ENCODE peak calls at places on chromosomes 2 and 18, in ten cellular contexts. Y, U, I, C, Z, E, O, P, G and K are unnamed samples.

GRCh38 chr2:230706966-230707365 is 5.7 kb upstream of the CAB39 start:
- DNase-seq in Y (no peak), E (no peak), O (no peak), C (no peak), G (no peak), Z (no peak), I (no peak), U (no peak), P (no peak), K (no peak)

GRCh38 chr18:9860682-9861081 is 25.1 kb upstream of the TXNDC2 start:
- DNase-seq in G (no peak), Z (no peak), Y (no peak), P (no peak), E (no peak), I (no peak), C (no peak), O (no peak), U (no peak), K (no peak)

GRCh38 chr2:84676295-84676694 is 160.0 kb downstream of the DNAH6 start:
- DNase-seq in I (no peak), Z (no peak), Y (no peak), G (peak), C (peak), E (no peak), O (peak), U (no peak), P (peak), K (no peak)

GRCh38 chr2:205557873-205558272 is 124.4 kb upstream of the NRP2 start:
- DNase-seq in I (no peak), P (no peak), Z (no peak), U (no peak), G (no peak), Y (no peak), E (no peak), O (no peak), C (no peak), K (no peak)

GRCh38 chr2:147740211-147740927 is 104.5 kb upstream of the ACVR2A start:
- DNase-seq in C (no peak), Z (no peak), E (no peak), U (no peak), O (no peak), Y (no peak), P (no peak), I (no peak), G (no peak), K (no peak)

GRCh38 chr2:6866239-6866745 is 585 bp upstream of the CMPK2 start:
- DNase-seq in O (peak), U (peak), P (no peak), Z (peak), E (peak), Y (peak), G (no peak), C (peak), I (peak), K (no peak)

GRCh38 chr2:47086054-47086471 is 69.0 kb downstream of the STPG4 start:
- DNase-seq in Z (no peak), Y (no peak), I (no peak), P (no peak), U (no peak), C (no peak), E (no peak), G (no peak), O (no peak), K (no peak)

GRCh38 chr2:54422072-54422581 is 34.0 kb upstream of the SPTBN1 start:
- DNase-seq in O (no peak), U (no peak), E (no peak), I (no peak), Z (no peak), G (no peak), Y (no peak), C (no peak), P (no peak), K (no peak)

GRCh38 chr2:76953733-76954347 is 568.3 kb downstream of the LRRTM4 start:
- DNase-seq in O (peak), C (peak), G (no peak), E (no peak), Y (peak), U (peak), I (no peak), P (peak), Z (peak), K (no peak)

GRCh38 chr2:14451312-14451711 is 181.2 kb upstream of the LRATD1 start:
- DNase-seq in Y (no peak), O (no peak), I (no peak), Z (peak), G (no peak), E (no peak), U (no peak), P (peak), C (no peak), K (no peak)

GRCh38 chr2:226712941-226713340 is 86.7 kb downstream of the IRS1 start:
- DNase-seq in Y (no peak), U (no peak), E (no peak), P (no peak), G (no peak), O (no peak), C (no peak), I (no peak), Z (no peak), K (no peak)

GRCh38 chr2:16031848-16032159 is 91.5 kb downstream of the MYCN start:
- DNase-seq in E (no peak), I (no peak), Z (no peak), C (no peak), Y (no peak), O (no peak), U (no peak), G (no peak), P (no peak), K (no peak)

GRCh38 chr2:235366390-235366789 is 127.5 kb upstream of the AGAP1 start:
- DNase-seq in U (no peak), I (no peak), E (no peak), C (no peak), O (no peak), G (no peak), P (no peak), Z (no peak), Y (no peak), K (no peak)

GRCh38 chr18:49017813-49018552 is 67.2 kb upstream of the SMAD7 start:
- DNase-seq in O (no peak), U (no peak), P (no peak), G (no peak), Y (peak), C (no peak), E (no peak), I (peak), Z (no peak), K (peak)

GRCh38 chr18:48805826-48806535 is 144.8 kb downstream of the SMAD7 start:
- DNase-seq in C (no peak), P (no peak), O (no peak), Y (peak), U (peak), G (no peak), I (no peak), Z (no peak), E (peak), K (peak)

GRCh38 chr2:122451040-122451439 is 695.6 kb downstream of the TSN start:
- DNase-seq in C (peak), I (no peak), Z (peak), Y (no peak), O (no peak), P (peak), G (no peak), E (no peak), U (no peak), K (no peak)

GRCh38 chr2:46230115-46230571 is 67.1 kb upstream of the EPAS1 start:
- DNase-seq in P (no peak), G (no peak), E (no peak), U (no peak), I (no peak), Y (no peak), O (no peak), Z (no peak), C (no peak), K (no peak)

DNA sequence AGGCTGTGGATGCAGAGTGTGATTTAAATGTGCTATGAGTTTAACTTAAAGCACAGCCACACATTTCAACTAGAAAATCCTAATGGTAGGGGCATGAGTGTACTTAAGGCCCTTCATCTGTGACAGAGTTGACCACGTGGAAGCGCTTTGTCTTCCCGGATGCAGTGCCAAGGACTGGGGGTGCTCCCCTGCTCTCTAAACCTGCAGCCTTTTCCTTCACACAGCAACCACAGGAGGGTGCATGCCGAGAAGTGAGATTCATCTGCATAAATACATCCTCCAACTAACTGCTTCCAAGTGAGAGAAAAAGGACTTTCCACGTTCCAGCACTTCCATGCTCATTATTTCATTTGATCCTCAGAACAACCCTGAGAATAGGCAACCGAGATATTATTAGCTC is 149.6 kb downstream of the MYT1L start:
- DNase-seq in E (no peak), G (no peak), O (no peak), I (no peak), U (no peak), C (no peak), Z (no peak), P (no peak), Y (no peak), K (no peak)
- TF ChIP-seq CTCF in E (no peak), G (no peak), O (no peak), I (no peak), U (no peak), C (no peak), Z (no peak), P (no peak), Y (no peak), K (no peak)

GRCh38 chr18:13726228-13726971 is at the start of the genes FAM210A and RNMT:
- DNase-seq in Y (peak), I (peak), C (peak), P (peak), O (peak), Z (peak), U (peak), G (peak), E (peak), K (peak)
- TF ChIP-seq CTCF in Y (no peak), I (peak), C (peak), P (no peak), O (no peak), Z (no peak), U (no peak), G (no peak), E (no peak), K (no peak)

GRCh38 chr2:71607490-71607889 is 154.1 kb downstream of the DYSF start:
- DNase-seq in E (peak), U (no peak), G (no peak), C (no peak), P (no peak), Z (no peak), O (no peak), Y (no peak), I (peak), K (peak)
- TF ChIP-seq CTCF in E (no peak), U (no peak), G (no peak), C (no peak), P (no peak), Z (no peak), O (no peak), Y (no peak), I (no peak), K (no peak)

DNA sequence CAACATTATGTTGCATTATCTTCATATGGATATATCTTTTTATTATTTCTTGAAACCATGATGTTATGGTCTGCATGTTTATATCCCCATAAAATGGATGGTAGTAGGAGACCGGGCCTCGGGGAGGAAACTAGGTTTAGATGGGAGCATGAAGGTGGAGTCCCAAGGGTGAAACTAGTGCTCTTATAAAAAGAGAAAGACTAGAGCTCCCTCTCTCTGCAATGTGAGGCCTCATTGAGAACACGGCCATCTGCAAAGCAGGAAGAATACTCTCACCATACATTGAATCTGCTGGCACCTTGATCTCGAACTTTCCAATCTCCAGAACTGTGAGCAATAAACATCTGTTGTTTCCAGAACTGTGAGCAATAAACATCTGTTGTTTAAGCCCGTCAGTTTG is 64.0 kb downstream of the NXPH2 start:
- DNase-seq in C (peak), U (no peak), P (no peak), Y (no peak), E (no peak), O (no peak), I (no peak), Z (no peak), G (no peak), K (no peak)
- TF ChIP-seq CTCF in C (peak), U (no peak), P (no peak), Y (no peak), E (no peak), O (no peak), I (no peak), Z (no peak), G (peak), K (no peak)